ENCODE peak calls at places on chromosomes 5 and 9, in four cellular contexts. S is HepG2; R is body of pancreas; D is CD8-positive, alpha-beta memory T cell. E is an unnamed sample. For H3K9me3, the result is how much of the 10 kb centered on the place peaks cover.

GRCh38 chr9:4463824-4464223 is 26.4 kb upstream of the SLC1A1 start:
- DNase-seq in S (no peak), R (no peak), D (no peak), E (no peak)

GRCh38 chr9:104232781-104233341 is 138.8 kb downstream of the SMC2 start:
- DNase-seq in S (no peak), R (no peak), D (no peak), E (no peak)

GRCh38 chr5:118441956-118442355 is 546.4 kb downstream of the DTWD2 start:
- DNase-seq in S (no peak), R (no peak), D (no peak), E (no peak)

GRCh38 chr5:144036476-144036875 is 134.0 kb downstream of the YIPF5 start:
- DNase-seq in S (no peak), R (no peak), D (no peak), E (no peak)

GRCh38 chr9:135874859-135875258 is 32.5 kb downstream of the CAMSAP1 start:
- DNase-seq in S (no peak), R (no peak), D (no peak), E (no peak)

GRCh38 chr9:106312913-106313312 is 550.1 kb upstream of the ZNF462 start:
- DNase-seq in S (no peak), R (no peak), D (no peak), E (no peak)

GRCh38 chr9:69299316-69299715 is 25.7 kb upstream of the ENTREP1 start:
- DNase-seq in S (no peak), R (no peak), D (no peak), E (no peak)

GRCh38 chr5:128426090-128426534 is 111.9 kb downstream of the FBN2 start:
- DNase-seq in S (no peak), R (no peak), D (no peak), E (no peak)

GRCh38 chr9:70610287-70610644 is 195.8 kb upstream of the KLF9 start:
- DNase-seq in S (no peak), R (no peak), D (no peak), E (no peak)

GRCh38 chr5:62778327-62779009 is 199.8 kb downstream of the LRRC70 start:
- DNase-seq in S (no peak), R (no peak), D (no peak), E (no peak)

GRCh38 chr9:136220017-136220729 is 15.2 kb upstream of the LHX3 start:
- DNase-seq in S (no peak), R (no peak), D (no peak), E (no peak)

GRCh38 chr5:57174128-57174849 is 430 bp downstream of the GPBP1 start:
- DNase-seq in S (no peak), R (peak), D (no peak), E (no peak)

GRCh38 chr9:136009516-136009915 is 48.3 kb upstream of the UBAC1 start:
- DNase-seq in S (no peak), R (no peak), D (no peak), E (no peak)

GRCh38 chr5:117072439-117072838 is 497.8 kb upstream of the SEMA6A start:
- DNase-seq in S (no peak), R (no peak), D (no peak), E (no peak)

GRCh38 chr5:127907907-127908306 is 175.7 kb upstream of the SLC12A2 start:
- DNase-seq in S (no peak), R (no peak), D (no peak), E (no peak)

GRCh38 chr9:136623016-136623848 is 39.5 kb upstream of the EGFL7 start:
- DNase-seq in S (no peak), R (no peak), D (no peak), E (no peak)

GRCh38 chr9:130260816-130261765 is 4.5 kb upstream of the HMCN2 start:
- DNase-seq in S (no peak), R (no peak), D (no peak), E (no peak)

GRCh38 chr5:100905259-100905914 is 2.3 kb upstream of the ST8SIA4 start:
- DNase-seq in S (no peak), R (no peak), D (peak), E (no peak)

GRCh38 chr5:174614500-174615135 is 109.8 kb upstream of the MSX2 start:
- DNase-seq in S (no peak), R (no peak), D (no peak), E (no peak)

GRCh38 chr9:124735121-124735520 is 36.0 kb downstream of the NR6A1 start:
- DNase-seq in S (peak), R (no peak), D (no peak), E (no peak)

GRCh38 chr9:130303613-130304055 is 38.1 kb downstream of the HMCN2 start:
- DNase-seq in S (no peak), R (no peak), D (no peak), E (no peak)

GRCh38 chr9:90895786-90896185 is 94.2 kb downstream of the SYK start:
- DNase-seq in S (no peak), R (no peak), D (no peak), E (no peak)

GRCh38 chr9:125889122-125889523 is 141.9 kb downstream of the PBX3 start:
- DNase-seq in S (no peak), R (peak), D (no peak), E (no peak)

GRCh38 chr9:96616817-96617438 is 2.7 kb downstream of the CDC14B start:
- DNase-seq in S (no peak), R (no peak), D (no peak), E (no peak)

GRCh38 chr9:104743377-104743985 is 4.0 kb upstream of the NIPSNAP3A start:
- DNase-seq in S (peak), R (no peak), D (no peak), E (peak)

GRCh38 chr9:13628526-13628925 is 349.0 kb upstream of the MPDZ start:
- DNase-seq in S (no peak), R (no peak), D (no peak), E (no peak)

GRCh38 chr9:114154597-114155102 is 687 bp upstream of the COL27A1 start:
- DNase-seq in S (no peak), R (no peak), D (no peak), E (no peak)

GRCh38 chr5:157245477-157245876 is 20.4 kb upstream of the CYFIP2 start:
- DNase-seq in S (no peak), R (no peak), D (no peak), E (no peak)

GRCh38 chr9:89363921-89364663 is 45.8 kb downstream of the SECISBP2 start:
- DNase-seq in S (no peak), R (no peak), D (no peak), E (no peak)

GRCh38 chr9:109875495-109875894 is 95.5 kb downstream of the PALM2AKAP2 start:
- DNase-seq in S (no peak), R (no peak), D (no peak), E (no peak)

GRCh38 chr9:75064307-75065025 is 23.5 kb downstream of the NMRK1 start:
- DNase-seq in S (no peak), R (no peak), D (no peak), E (no peak)

GRCh38 chr9:95130484-95130883 is 187.0 kb downstream of the FANCC start:
- DNase-seq in S (no peak), R (no peak), D (no peak), E (no peak)

GRCh38 chr9:95831810-95832209 is 43.7 kb upstream of the ERCC6L2 start:
- DNase-seq in S (no peak), R (no peak), D (no peak), E (no peak)

GRCh38 chr5:79878131-79878630 is 112.9 kb downstream of the MTX3 start:
- DNase-seq in S (no peak), R (no peak), D (no peak), E (no peak)

GRCh38 chr9:21611896-21612295 is 129.8 kb upstream of the IFNE start:
- DNase-seq in S (no peak), R (no peak), D (peak), E (no peak)

GRCh38 chr5:74209566-74209965 is 431.0 kb downstream of the ENC1 start:
- DNase-seq in S (no peak), R (no peak), D (no peak), E (no peak)

GRCh38 chr9:4196886-4197285 is 103.0 kb downstream of the GLIS3 start:
- DNase-seq in S (no peak), R (no peak), D (no peak), E (no peak)

GRCh38 chr9:4382722-4383317 is 83.0 kb upstream of the GLIS3 start:
- DNase-seq in S (no peak), R (no peak), D (no peak), E (no peak)

GRCh38 chr5:125483609-125484008 is 737.2 kb upstream of the ZNF608 start:
- DNase-seq in S (no peak), R (no peak), D (no peak), E (no peak)

GRCh38 chr5:125478599-125478998 is 732.2 kb upstream of the ZNF608 start:
- DNase-seq in S (no peak), R (no peak), D (no peak), E (no peak)

GRCh38 chr5:125484272-125485002 is 738.0 kb upstream of the ZNF608 start:
- DNase-seq in S (no peak), R (peak), D (no peak), E (no peak)

GRCh38 chr5:125480901-125481300 is 734.5 kb upstream of the ZNF608 start:
- DNase-seq in S (no peak), R (no peak), D (no peak), E (no peak)

GRCh38 chr5:125481506-125482455 is 735.3 kb upstream of the ZNF608 start:
- DNase-seq in S (no peak), R (no peak), D (no peak), E (no peak)
- H3K9me3 ChIP-seq in S (under half), R (under half), D (under half), E (under half)

DNA sequence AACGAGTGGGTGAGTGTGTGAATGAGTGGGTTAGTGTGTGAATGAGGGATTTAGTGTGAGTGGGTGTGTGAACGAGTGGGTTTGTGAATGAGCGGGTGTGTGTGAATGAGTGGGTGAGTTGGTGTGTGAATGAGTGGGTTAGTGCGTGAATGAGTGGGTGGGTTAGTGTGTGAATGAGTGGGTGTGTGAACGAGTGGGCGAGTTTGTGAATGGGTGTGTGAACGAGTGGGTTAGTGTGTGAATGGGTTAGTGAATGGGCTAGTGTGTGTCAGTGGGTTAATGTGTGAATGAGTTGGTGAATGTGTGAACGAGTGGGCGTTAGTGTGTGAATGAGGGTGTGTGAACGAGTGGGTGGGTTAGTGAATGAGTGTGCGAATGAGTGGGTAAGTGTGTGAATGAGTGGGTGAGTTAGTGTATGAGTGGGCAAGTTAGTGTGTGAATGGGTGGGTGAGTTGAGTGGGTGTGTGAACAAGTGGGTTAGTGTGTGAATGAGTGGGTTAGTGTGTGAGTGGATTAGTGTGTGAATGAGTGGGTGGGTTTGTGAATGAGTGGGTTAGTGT is 39.6 kb downstream of the NKD2 start:
- DNase-seq in S (no peak), R (no peak), D (peak), E (no peak)
- H3K9me3 ChIP-seq in S (under half), R (under half), D (under half), E (under half)

DNA sequence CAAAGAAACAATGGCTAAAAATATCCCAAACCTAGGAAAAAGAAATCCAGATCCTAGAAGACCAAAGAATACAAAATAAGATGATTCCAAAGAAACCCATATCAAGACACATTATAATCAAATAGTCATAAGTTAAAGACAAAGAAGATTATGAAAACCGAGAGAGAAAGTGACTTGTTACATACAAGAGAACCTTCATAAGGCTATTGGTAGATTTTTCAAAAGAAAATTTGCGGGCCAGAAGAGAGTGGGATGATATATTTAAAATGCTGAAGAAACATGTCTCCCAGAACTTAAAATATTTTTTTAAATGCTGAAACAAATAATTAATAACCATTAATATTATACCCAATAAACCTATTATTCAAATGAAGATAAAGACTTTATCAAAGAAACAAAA is 687.3 kb downstream of the TLE4 start:
- DNase-seq in S (no peak), R (no peak), D (no peak), E (no peak)
- H3K9me3 ChIP-seq in S (half or more), R (under half), D (under half), E (under half)

DNA sequence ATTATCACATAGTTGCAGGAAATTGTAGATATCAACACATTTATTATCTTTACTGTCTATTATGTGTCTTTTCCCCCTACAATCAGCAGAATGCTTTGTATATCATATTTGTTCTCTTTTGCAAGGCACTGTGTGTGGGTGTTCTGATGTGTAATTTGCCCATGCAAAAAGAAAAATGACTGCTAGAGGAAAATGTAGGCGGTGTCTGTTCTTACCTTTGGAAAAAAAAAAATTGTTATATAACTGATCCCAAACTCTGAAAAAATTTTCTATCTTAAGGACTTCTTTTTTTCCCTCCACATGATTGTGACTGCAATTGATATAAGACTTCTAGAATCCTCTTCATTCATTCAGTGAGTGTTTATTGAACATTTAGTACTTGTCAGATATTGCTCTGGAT is 24.5 kb downstream of the MRPS30 start:
- DNase-seq in S (no peak), R (no peak), D (no peak), E (no peak)
- H3K9me3 ChIP-seq in S (under half), R (under half), D (under half), E (under half)

GRCh38 chr5:141409598-141410306 is 1.9 kb downstream of the PCDHGB6 start:
- DNase-seq in S (no peak), R (no peak), D (no peak), E (no peak)

GRCh38 chr5:141412853-141413539 is at the start of gene PCDHGA10:
- DNase-seq in S (peak), R (peak), D (peak), E (peak)

GRCh38 chr5:141413540-141414069 is 818 bp downstream of the PCDHGA10 start:
- DNase-seq in S (no peak), R (no peak), D (no peak), E (no peak)

DNA sequence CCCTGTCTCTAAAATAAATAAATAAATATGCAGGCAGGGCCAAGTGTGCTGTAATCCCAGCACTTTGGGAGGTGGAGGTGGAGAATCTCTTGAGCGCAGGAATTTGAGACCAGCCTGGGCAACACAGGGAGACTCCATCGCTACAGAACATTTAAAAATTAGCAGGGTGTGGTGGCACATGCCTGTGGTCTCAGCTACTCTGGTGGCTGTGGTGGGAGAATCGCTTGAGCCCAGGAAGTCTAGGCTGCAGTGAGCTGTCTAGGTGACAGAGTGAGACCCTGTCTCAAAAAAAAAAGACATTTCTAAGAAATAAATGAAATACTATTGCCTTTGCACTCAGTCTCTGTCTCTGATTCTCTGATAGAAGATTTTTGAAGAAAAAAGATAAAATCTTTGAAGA is 1.2 kb upstream of the PCDHGA10 start:
- DNase-seq in S (no peak), R (no peak), D (no peak), E (no peak)
- H3K9me3 ChIP-seq in S (under half), R (half or more), D (under half), E (under half)

DNA sequence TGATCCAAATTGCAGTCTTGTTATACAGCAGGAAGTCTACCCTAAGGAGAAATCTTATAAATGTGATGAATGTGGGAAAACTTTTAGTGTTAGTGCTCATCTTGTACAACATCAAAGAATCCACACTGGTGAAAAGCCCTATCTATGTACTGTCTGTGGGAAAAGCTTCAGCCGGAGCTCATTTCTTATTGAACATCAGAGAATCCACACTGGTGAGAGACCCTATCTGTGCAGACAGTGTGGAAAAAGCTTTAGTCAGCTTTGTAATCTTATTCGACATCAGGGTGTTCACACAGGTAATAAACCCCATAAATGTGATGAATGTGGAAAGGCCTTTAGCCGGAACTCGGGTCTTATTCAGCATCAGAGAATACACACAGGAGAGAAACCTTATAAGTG is 10.4 kb downstream of the ZNF189 start:
- DNase-seq in S (no peak), R (no peak), D (no peak), E (no peak)
- H3K9me3 ChIP-seq in S (under half), R (half or more), D (half or more), E (under half)

DNA sequence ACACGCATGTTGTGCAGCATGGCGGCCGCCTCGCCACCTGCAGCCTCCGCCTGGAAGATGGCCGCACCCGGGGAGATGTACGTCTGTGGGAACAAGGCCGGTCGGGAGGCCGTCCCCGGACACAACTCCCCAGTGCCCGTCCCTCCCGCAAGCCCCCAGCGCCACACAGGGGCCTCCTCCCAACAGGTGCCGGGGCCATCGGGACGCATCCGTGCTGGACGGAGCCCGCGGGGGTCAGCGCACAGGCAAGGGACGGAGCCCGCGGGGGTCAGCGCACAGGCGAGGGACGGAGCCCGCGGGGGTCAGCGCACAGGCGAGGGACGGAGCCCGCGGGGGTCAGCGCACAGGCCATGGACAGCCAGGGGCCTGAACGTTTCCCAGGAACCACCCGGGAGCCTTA is 26.5 kb downstream of the SLC12A7 start:
- DNase-seq in S (no peak), R (no peak), D (no peak), E (no peak)
- H3K9me3 ChIP-seq in S (under half), R (under half), D (under half), E (under half)

DNA sequence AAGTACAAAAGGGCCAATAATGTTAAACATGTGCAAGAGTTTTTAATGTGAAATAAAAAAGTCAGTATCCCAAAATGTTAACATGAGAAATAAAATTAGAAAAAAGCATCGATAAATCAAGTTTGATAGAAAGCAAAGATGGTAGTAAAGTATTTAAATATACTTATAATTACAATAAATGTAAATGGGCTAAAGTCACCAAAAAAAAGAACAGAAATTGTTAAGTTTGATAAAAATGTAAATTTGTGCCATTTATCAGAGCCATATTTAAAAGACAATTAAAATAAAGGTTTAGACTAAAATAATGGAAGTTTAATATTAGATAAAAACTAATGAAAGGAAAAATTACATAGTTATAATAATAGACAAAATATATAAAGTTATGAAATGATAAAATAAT is 500.5 kb downstream of the TMEM232 start:
- DNase-seq in S (no peak), R (no peak), D (no peak), E (no peak)
- H3K9me3 ChIP-seq in S (under half), R (under half), D (under half), E (under half)

GRCh38 chr9:127445851-127446719 is 5.1 kb downstream of the RPL12 start:
- DNase-seq in S (no peak), R (no peak), D (no peak), E (no peak)
- H3K9me3 ChIP-seq in S (under half), R (under half), D (under half), E (under half)

E was measured in T-helper 17 cell.